ENCODE peak calls at places on chromosomes 4 and X, in six cellular contexts. G is HCEC 1CT; I is effector CD4-positive, alpha-beta T cell; S is MCF 10A; Q is pons; N is lower leg skin. R is an unnamed sample.

GRCh38 chr4:142549726-142550463 is 296.2 kb downstream of the INPP4B start:
- DNase-seq in G (peak), I (no peak), S (peak), Q (no peak), N (no peak), R (no peak)

GRCh38 chr4:72858328-72858727 is 211.2 kb downstream of the COX18 start:
- DNase-seq in G (no peak), I (no peak), S (peak), Q (no peak), N (no peak), R (no peak)

GRCh38 chrX:1529756-1530155 is 7.2 kb downstream of the P2RY8 start:
- DNase-seq in G (no peak), I (no peak), S (no peak), Q (no peak), N (no peak), R (no peak)

GRCh38 chr4:25676221-25676620 is 20.6 kb downstream of the SLC34A2 start:
- DNase-seq in G (no peak), I (no peak), S (no peak), Q (no peak), N (no peak), R (no peak)

GRCh38 chr4:100366213-100366612 is 151.6 kb downstream of the EMCN start:
- DNase-seq in G (no peak), I (no peak), S (no peak), Q (no peak), N (no peak), R (no peak)

GRCh38 chrX:45070116-45071007 is 130.3 kb downstream of the DIPK2B start:
- DNase-seq in G (peak), I (no peak), S (peak), Q (peak), N (no peak), R (no peak)

GRCh38 chr4:23920296-23920695 is 30.4 kb upstream of the PPARGC1A start:
- DNase-seq in G (no peak), I (no peak), S (no peak), Q (no peak), N (no peak), R (no peak)

GRCh38 chrX:47649302-47649701 is 1.1 kb downstream of the ELK1 start:
- DNase-seq in G (no peak), I (no peak), S (no peak), Q (no peak), N (no peak), R (no peak)

GRCh38 chr4:182929296-182929695 is 12.1 kb upstream of the DCTD start:
- DNase-seq in G (peak), I (no peak), S (no peak), Q (no peak), N (no peak), R (no peak)

GRCh38 chr4:36264205-36264826 is 17.1 kb upstream of the DTHD1 start:
- DNase-seq in G (no peak), I (no peak), S (no peak), Q (no peak), N (no peak), R (no peak)

GRCh38 chr4:91113130-91113706 is 986.0 kb downstream of the CCSER1 start:
- DNase-seq in G (peak), I (no peak), S (peak), Q (peak), N (no peak), R (no peak)

GRCh38 chr4:185911556-185912064 is 99.6 kb upstream of the SORBS2 start:
- DNase-seq in G (no peak), I (no peak), S (no peak), Q (no peak), N (no peak), R (no peak)

GRCh38 chr4:122450847-122451246 is 5.7 kb downstream of the IL2 start:
- DNase-seq in G (peak), I (no peak), S (peak), Q (no peak), N (no peak), R (no peak)